ENCODE peak calls at places on chromosomes 7 and 10, in six cellular contexts. One of them, this sample, is unnamed.

GRCh38 chr7:17870406-17870805 is 69.9 kb downstream of the SNX13 start:
- DNase-seq in mesenchymal stem cell: no peak
- DNase-seq in H1: no peak
- DNase-seq in IMR-90: no peak
- DNase-seq in trophoblast cell: no peak
- DNase-seq in H9: no peak
- DNase-seq in this sample: no peak

GRCh38 chr10:58431903-58432302 is 46.7 kb downstream of the TFAM start:
- DNase-seq in H9: no peak
- DNase-seq in IMR-90: peak
- DNase-seq in mesenchymal stem cell: no peak
- DNase-seq in H1: no peak
- DNase-seq in trophoblast cell: no peak
- DNase-seq in this sample: no peak

GRCh38 chr7:38757946-38758345 is 126.8 kb upstream of the AMPH start:
- DNase-seq in IMR-90: no peak
- DNase-seq in trophoblast cell: no peak
- DNase-seq in H9: no peak
- DNase-seq in H1: no peak
- DNase-seq in mesenchymal stem cell: no peak
- DNase-seq in this sample: no peak

GRCh38 chr10:77548157-77548556 is 89.5 kb downstream of the KCNMA1 start:
- DNase-seq in IMR-90: no peak
- DNase-seq in mesenchymal stem cell: no peak
- DNase-seq in H9: no peak
- DNase-seq in trophoblast cell: no peak
- DNase-seq in H1: no peak
- DNase-seq in this sample: no peak

GRCh38 chr10:12564173-12564572 is 214.8 kb downstream of the CAMK1D start:
- DNase-seq in mesenchymal stem cell: no peak
- DNase-seq in H1: no peak
- DNase-seq in trophoblast cell: no peak
- DNase-seq in IMR-90: peak
- DNase-seq in H9: no peak
- DNase-seq in this sample: no peak

GRCh38 chr10:131127122-131127589 is 184.4 kb downstream of the TCERG1L start:
- DNase-seq in H1: no peak
- DNase-seq in H9: no peak
- DNase-seq in mesenchymal stem cell: no peak
- DNase-seq in trophoblast cell: no peak
- DNase-seq in IMR-90: no peak
- DNase-seq in this sample: no peak

GRCh38 chr7:152076940-152077933 is 51.8 kb downstream of the GALNT11 start:
- DNase-seq in IMR-90: peak
- DNase-seq in mesenchymal stem cell: no peak
- DNase-seq in H9: no peak
- DNase-seq in trophoblast cell: peak
- DNase-seq in H1: no peak
- DNase-seq in this sample: no peak

GRCh38 chr7:82044497-82045080 is 274.7 kb upstream of the HGF start:
- DNase-seq in H9: no peak
- DNase-seq in H1: no peak
- DNase-seq in IMR-90: peak
- DNase-seq in mesenchymal stem cell: peak
- DNase-seq in trophoblast cell: peak
- DNase-seq in this sample: peak

GRCh38 chr10:73448384-73448783 is 15.0 kb upstream of the MSS51 start:
- DNase-seq in trophoblast cell: no peak
- DNase-seq in IMR-90: no peak
- DNase-seq in H1: no peak
- DNase-seq in mesenchymal stem cell: no peak
- DNase-seq in H9: no peak
- DNase-seq in this sample: no peak

GRCh38 chr7:120939345-120939744 is 11.2 kb upstream of the ING3 start:
- DNase-seq in mesenchymal stem cell: no peak
- DNase-seq in H9: no peak
- DNase-seq in H1: no peak
- DNase-seq in trophoblast cell: no peak
- DNase-seq in IMR-90: no peak
- DNase-seq in this sample: no peak

GRCh38 chr10:29454250-29454649 is 165.4 kb downstream of the LYZL1 start:
- DNase-seq in IMR-90: no peak
- DNase-seq in mesenchymal stem cell: no peak
- DNase-seq in H1: no peak
- DNase-seq in H9: no peak
- DNase-seq in trophoblast cell: no peak
- DNase-seq in this sample: no peak

GRCh38 chr7:156496491-156497264 is 143.9 kb upstream of the RNF32 start:
- DNase-seq in IMR-90: no peak
- DNase-seq in H9: no peak
- DNase-seq in H1: no peak
- DNase-seq in trophoblast cell: no peak
- DNase-seq in mesenchymal stem cell: no peak
- DNase-seq in this sample: no peak

GRCh38 chr10:35236739-35237138 is 99.6 kb upstream of the CCNY start:
- DNase-seq in H1: no peak
- DNase-seq in IMR-90: peak
- DNase-seq in mesenchymal stem cell: no peak
- DNase-seq in H9: no peak
- DNase-seq in trophoblast cell: peak
- DNase-seq in this sample: no peak

GRCh38 chr10:32981760-32982159 is 23.7 kb upstream of the ITGB1 start:
- DNase-seq in mesenchymal stem cell: peak
- DNase-seq in H9: no peak
- DNase-seq in H1: no peak
- DNase-seq in IMR-90: peak
- DNase-seq in trophoblast cell: peak
- DNase-seq in this sample: no peak

GRCh38 chr7:136533732-136534131 is 334.7 kb upstream of the CHRM2 start:
- DNase-seq in mesenchymal stem cell: no peak
- DNase-seq in IMR-90: no peak
- DNase-seq in H9: no peak
- DNase-seq in trophoblast cell: no peak
- DNase-seq in H1: no peak
- DNase-seq in this sample: no peak

GRCh38 chr10:5893321-5893720 is 3.3 kb downstream of the FBH1 start:
- DNase-seq in IMR-90: no peak
- DNase-seq in trophoblast cell: no peak
- DNase-seq in H1: no peak
- DNase-seq in H9: no peak
- DNase-seq in mesenchymal stem cell: no peak
- DNase-seq in this sample: no peak
- H3K4me2 ChIP-seq in IMR-90: no peak
- H3K4me2 ChIP-seq in trophoblast cell: no peak
- H3K4me2 ChIP-seq in H1: no peak
- H3K4me2 ChIP-seq in H9: no peak
- H3K4me2 ChIP-seq in mesenchymal stem cell: no peak
- H3K4me2 ChIP-seq in this sample: no peak

GRCh38 chr10:4291995-4292394 is 507.0 kb upstream of the KLF6 start:
- DNase-seq in trophoblast cell: no peak
- DNase-seq in IMR-90: no peak
- DNase-seq in H1: no peak
- DNase-seq in H9: no peak
- DNase-seq in mesenchymal stem cell: no peak
- DNase-seq in this sample: no peak
- H4K91ac ChIP-seq in trophoblast cell: no peak
- H4K91ac ChIP-seq in IMR-90: no peak
- H4K91ac ChIP-seq in H1: no peak
- H4K91ac ChIP-seq in H9: no peak
- H4K91ac ChIP-seq in mesenchymal stem cell: no peak
- H4K91ac ChIP-seq in this sample: no peak

DNA sequence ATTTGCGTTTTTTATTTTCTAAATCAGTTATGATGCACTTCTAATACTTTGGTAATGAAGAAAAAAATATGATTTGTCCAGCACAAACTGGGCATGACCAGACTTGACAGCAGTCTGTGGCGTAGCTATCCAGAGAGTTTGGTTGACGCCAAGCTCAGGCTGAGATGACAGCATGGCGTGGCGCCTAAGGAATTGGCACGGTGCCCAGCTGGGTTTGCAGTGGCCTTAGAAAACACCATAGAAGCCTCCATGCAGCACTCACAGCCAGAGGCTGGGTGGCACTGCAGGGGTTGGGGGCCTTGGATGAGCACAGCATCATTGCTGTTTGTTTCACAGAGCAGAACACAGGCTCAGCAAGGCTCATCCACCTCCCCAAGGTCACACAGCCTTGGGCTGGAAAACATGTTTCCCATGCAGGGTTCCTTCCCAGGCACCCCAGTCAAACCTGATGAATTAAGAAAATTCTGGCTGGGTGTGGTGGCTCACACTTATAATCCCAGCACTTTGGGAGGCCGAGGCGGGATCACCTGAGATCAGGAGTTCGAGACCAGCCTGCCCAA is 88.9 kb downstream of the GTF2IRD1 start:
- DNase-seq in mesenchymal stem cell: no peak
- DNase-seq in IMR-90: no peak
- DNase-seq in H9: no peak
- DNase-seq in trophoblast cell: no peak
- DNase-seq in H1: no peak
- DNase-seq in this sample: no peak
- H3K4me2 ChIP-seq in mesenchymal stem cell: no peak
- H3K4me2 ChIP-seq in IMR-90: no peak
- H3K4me2 ChIP-seq in H9: no peak
- H3K4me2 ChIP-seq in trophoblast cell: no peak
- H3K4me2 ChIP-seq in H1: no peak
- H3K4me2 ChIP-seq in this sample: no peak

GRCh38 chr10:128297709-128298457 is 171.7 kb upstream of the MKI67 start:
- DNase-seq in H1: no peak
- DNase-seq in trophoblast cell: no peak
- DNase-seq in mesenchymal stem cell: no peak
- DNase-seq in H9: no peak
- DNase-seq in IMR-90: no peak
- DNase-seq in this sample: no peak
- H4K91ac ChIP-seq in H1: no peak
- H4K91ac ChIP-seq in trophoblast cell: no peak
- H4K91ac ChIP-seq in mesenchymal stem cell: no peak
- H4K91ac ChIP-seq in H9: no peak
- H4K91ac ChIP-seq in IMR-90: no peak
- H4K91ac ChIP-seq in this sample: no peak

DNA sequence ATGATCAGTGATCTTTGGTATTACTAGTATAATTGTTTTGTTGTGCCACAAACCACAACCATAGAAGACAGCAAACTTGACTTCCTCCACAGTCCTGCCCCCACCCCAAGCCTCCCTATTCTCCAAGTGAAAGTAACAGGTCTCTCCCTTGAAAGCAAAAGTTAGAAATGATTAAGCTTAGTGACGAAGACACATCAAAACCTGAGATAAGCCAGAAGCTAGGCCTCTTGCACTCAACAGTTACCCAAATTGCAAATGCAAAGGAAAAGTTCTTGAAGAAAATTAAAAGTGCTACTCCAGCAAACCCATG is 7.5 kb downstream of the SAR1A start:
- DNase-seq in trophoblast cell: no peak
- DNase-seq in mesenchymal stem cell: peak
- DNase-seq in IMR-90: no peak
- DNase-seq in H9: no peak
- DNase-seq in H1: no peak
- DNase-seq in this sample: no peak
- H3K4me2 ChIP-seq in trophoblast cell: no peak
- H3K4me2 ChIP-seq in mesenchymal stem cell: no peak
- H3K4me2 ChIP-seq in IMR-90: peak
- H3K4me2 ChIP-seq in H9: no peak
- H3K4me2 ChIP-seq in H1: no peak
- H3K4me2 ChIP-seq in this sample: no peak

GRCh38 chr7:150451097-150451793 is 815 bp downstream of the GIMAP8 start:
- DNase-seq in trophoblast cell: no peak
- DNase-seq in H9: no peak
- DNase-seq in H1: no peak
- DNase-seq in IMR-90: no peak
- DNase-seq in mesenchymal stem cell: no peak
- DNase-seq in this sample: no peak
- H4K91ac ChIP-seq in trophoblast cell: no peak
- H4K91ac ChIP-seq in H9: no peak
- H4K91ac ChIP-seq in H1: no peak
- H4K91ac ChIP-seq in IMR-90: no peak
- H4K91ac ChIP-seq in mesenchymal stem cell: no peak
- H4K91ac ChIP-seq in this sample: no peak